ENCODE peak calls at places on chromosomes 13 and 19, in five cellular contexts. E is OCI-LY7, Q is neural progenitor cell, S is MM.1S, N is HCT116. J is an unnamed sample. For H3K4me1, the result is how much of the 10 kb centered on the place peaks cover.

GRCh38 chr19:48637948-48638830 is 1.0 kb upstream of the DBP start:
- DNase-seq in E (peak), S (peak), Q (peak), N (peak), J (peak)

GRCh38 chr13:34913040-34913439 is 29.0 kb upstream of the NBEA start:
- DNase-seq in S (no peak), E (no peak), N (no peak), Q (peak), J (peak)

GRCh38 chr13:88162076-88162702 is 491.0 kb downstream of the SLITRK5 start:
- DNase-seq in S (no peak), E (no peak), N (no peak), Q (no peak), J (no peak)

GRCh38 chr19:18086590-18087138 is at the start of gene IL12RB1:
- DNase-seq in N (no peak), E (peak), S (peak), Q (no peak), J (no peak)

GRCh38 chr13:112066624-112067004 is 335 bp upstream of the SOX1 start:
- DNase-seq in Q (peak), S (no peak), N (no peak), E (no peak), J (peak)

GRCh38 chr19:12838182-12838890 is at the start of gene MAST1:
- DNase-seq in E (peak), S (peak), Q (peak), N (no peak), J (peak)

GRCh38 chr13:111506621-111507020 is 186.2 kb downstream of the TEX29 start:
- DNase-seq in E (no peak), Q (no peak), S (no peak), N (no peak), J (no peak)

GRCh38 chr13:90591260-90591926 is 756.1 kb upstream of the MIR17HG start:
- DNase-seq in S (no peak), N (no peak), Q (no peak), E (no peak), J (no peak)

GRCh38 chr13:80262051-80262695 is 78.8 kb downstream of the SPRY2 start:
- DNase-seq in Q (no peak), S (no peak), E (no peak), N (no peak), J (no peak)

GRCh38 chr19:4909172-4909896 is at the start of gene UHRF1:
- DNase-seq in N (no peak), E (peak), Q (peak), S (peak), J (peak)

GRCh38 chr13:110713981-110714797 is 689 bp downstream of the ING1 start:
- DNase-seq in N (no peak), Q (peak), E (peak), S (peak), J (peak)

GRCh38 chr13:97749174-97749573 is 204.3 kb upstream of the IPO5 start:
- DNase-seq in N (peak), Q (no peak), E (no peak), S (no peak), J (no peak)

GRCh38 chr19:16901491-16902175 is 12.8 kb downstream of the F2RL3 start:
- DNase-seq in N (no peak), E (no peak), S (no peak), Q (peak), J (no peak)

GRCh38 chr13:111213964-111214726 is 99.0 kb downstream of the ARHGEF7 start:
- DNase-seq in Q (no peak), S (no peak), E (peak), N (no peak), J (no peak)

GRCh38 chr13:41651413-41652068 is 194.2 kb downstream of the RGCC start:
- DNase-seq in E (no peak), N (no peak), Q (no peak), S (no peak), J (no peak)

GRCh38 chr13:113948034-113948742 is 25.7 kb downstream of the C13orf46 start:
- DNase-seq in S (no peak), E (peak), N (no peak), Q (no peak), J (no peak)

GRCh38 chr13:70884196-70884595 is 775.9 kb upstream of the KLHL1 start:
- DNase-seq in E (no peak), N (no peak), S (no peak), Q (no peak), J (no peak)

GRCh38 chr13:40983725-40984669 is 35.1 kb downstream of the ELF1 start:
- DNase-seq in N (no peak), Q (no peak), E (no peak), S (no peak), J (no peak)

GRCh38 chr13:76389321-76389720 is 496.9 kb downstream of the KCTD12 start:
- DNase-seq in Q (no peak), N (no peak), S (no peak), E (no peak), J (no peak)

GRCh38 chr13:22198001-22198400 is 527.1 kb downstream of the FGF9 start:
- DNase-seq in E (no peak), Q (no peak), S (no peak), N (no peak), J (no peak)

GRCh38 chr19:16368385-16369305 is 44.0 kb downstream of the KLF2 start:
- DNase-seq in E (no peak), S (no peak), Q (no peak), N (no peak), J (peak)

GRCh38 chr13:50707533-50708096 is 135.9 kb downstream of the DLEU7 start:
- DNase-seq in E (peak), Q (no peak), N (no peak), S (peak), J (no peak)

GRCh38 chr19:1247747-1248453 is 483 bp upstream of the MIDN start:
- DNase-seq in E (no peak), Q (peak), N (no peak), S (no peak), J (peak)

GRCh38 chr13:113452942-113453901 is at the start of gene ADPRHL1:
- DNase-seq in E (no peak), S (no peak), Q (no peak), N (no peak), J (no peak)

GRCh38 chr19:19539738-19540703 is 2.0 kb downstream of the CILP2 start:
- DNase-seq in N (peak), E (peak), Q (peak), S (no peak), J (peak)

GRCh38 chr19:7788178-7788932 is 25.3 kb downstream of the CLEC4M start:
- DNase-seq in Q (peak), E (no peak), N (no peak), S (no peak), J (no peak)

GRCh38 chr13:98525852-98526512 is 50.9 kb downstream of the STK24 start:
- DNase-seq in E (no peak), Q (no peak), S (no peak), N (no peak), J (no peak)

GRCh38 chr13:43373400-43373799 is 350.0 kb downstream of the DNAJC15 start:
- DNase-seq in Q (no peak), N (no peak), S (no peak), E (no peak), J (no peak)

GRCh38 chr19:801861-802496 is 4.7 kb downstream of the PTBP1 start:
- DNase-seq in S (no peak), Q (no peak), E (no peak), N (no peak), J (no peak)

GRCh38 chr13:75762066-75762937 is 126.2 kb downstream of the LMO7 start:
- DNase-seq in Q (no peak), S (peak), N (no peak), E (no peak), J (peak)

GRCh38 chr13:95865080-95865597 is 188.1 kb downstream of the UGGT2 start:
- DNase-seq in Q (no peak), E (no peak), N (no peak), S (no peak), J (no peak)

GRCh38 chr19:30064021-30064699 is 122.1 kb downstream of the URI1 start:
- DNase-seq in N (no peak), E (no peak), S (no peak), Q (no peak), J (no peak)

DNA sequence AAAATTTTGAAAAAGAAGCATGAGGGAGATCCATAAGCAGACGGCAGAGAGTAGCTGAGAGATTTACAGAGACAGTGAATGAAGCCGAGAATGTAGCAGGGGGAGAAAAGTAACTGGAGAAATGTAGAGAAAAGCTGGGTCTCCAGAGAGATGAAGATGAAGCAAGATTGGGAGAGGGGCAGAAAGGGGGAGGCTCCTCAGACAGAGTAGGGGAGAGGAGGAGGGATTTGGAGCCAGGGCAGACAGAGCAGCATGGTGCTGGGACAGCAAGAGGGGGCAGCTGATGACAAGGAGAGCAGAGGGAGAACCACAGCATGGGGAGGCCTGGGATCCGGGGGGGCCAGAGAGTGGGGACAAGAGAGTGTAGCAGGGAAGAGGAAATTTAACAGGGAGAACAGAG is 933 bp downstream of the ZNF610 start:
- DNase-seq in E (no peak), Q (peak), S (no peak), N (no peak), J (peak)
- H2AFZ ChIP-seq in E (no peak), Q (peak), S (no peak), N (no peak), J (peak)

GRCh38 chr19:45299719-45300118 is 23.0 kb downstream of the CKM start:
- DNase-seq in Q (no peak), E (no peak), S (no peak), N (no peak), J (no peak)
- TF ChIP-seq EZH2phosphoT487 in Q (no peak), E (no peak), S (no peak), N (no peak), J (no peak)

DNA sequence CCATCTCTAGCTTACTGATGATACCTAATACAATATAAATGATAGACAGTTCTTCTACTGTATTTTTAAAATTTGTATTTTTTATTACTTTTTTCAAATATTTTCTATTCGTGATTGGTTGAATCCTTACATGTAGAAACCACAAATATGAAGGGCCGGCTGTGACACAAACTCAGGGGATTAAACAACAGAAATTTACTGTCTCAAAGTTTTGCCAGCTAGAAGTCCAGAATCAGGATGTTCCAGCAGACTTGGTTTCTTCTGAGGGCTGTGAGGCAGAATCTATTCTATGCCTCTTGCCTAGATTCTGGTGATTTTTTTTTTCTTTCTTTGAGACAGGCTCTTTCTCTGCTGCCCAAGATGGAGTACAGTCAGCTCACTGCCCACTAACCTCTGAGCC is 13.8 kb downstream of the FPR1 start:
- DNase-seq in Q (no peak), E (no peak), S (no peak), N (no peak), J (no peak)
- H3K4me1 ChIP-seq in Q (under half), E (under half), S (under half), N (under half), J (under half)

GRCh38 chr19:34999498-35000337 is at the start of gene GRAMD1A:
- DNase-seq in Q (peak), E (peak), N (peak), S (peak), J (peak)

GRCh38 chr19:35000647-35001501 is 751 bp downstream of the GRAMD1A start:
- DNase-seq in N (no peak), Q (peak), E (peak), S (peak), J (peak)

GRCh38 chr19:35002037-35002535 is 2.0 kb downstream of the GRAMD1A start:
- DNase-seq in Q (no peak), S (no peak), E (no peak), N (no peak), J (no peak)

GRCh38 chr19:34998777-34999497 is 1.2 kb upstream of the GRAMD1A start:
- DNase-seq in S (no peak), E (no peak), N (no peak), Q (no peak), J (no peak)

DNA sequence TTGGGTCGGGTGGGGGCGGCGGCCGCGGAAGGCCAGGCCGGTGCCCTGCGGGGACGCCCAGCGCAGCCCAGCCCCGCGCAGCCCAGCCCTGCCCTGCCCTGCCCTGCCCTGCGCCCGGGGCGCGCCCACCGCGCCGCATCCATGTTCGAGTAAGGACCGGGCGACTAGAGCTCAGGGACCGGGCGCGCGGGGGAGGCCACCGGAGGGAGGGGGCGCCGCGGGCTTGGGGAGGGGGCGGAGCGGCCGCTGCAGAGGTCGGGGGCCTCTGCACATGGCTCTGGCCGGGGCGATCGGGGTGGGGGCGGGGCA is 169 bp downstream of the GRAMD1A start:
- DNase-seq in Q (no peak), N (no peak), S (no peak), E (no peak), J (no peak)
- H2AFZ ChIP-seq in Q (no peak), N (no peak), S (no peak), E (no peak), J (peak)

GRCh38 chr13:24670927-24671326 is 9.3 kb upstream of the ATP12A start:
- DNase-seq in N (peak), E (peak), Q (peak), S (no peak), J (peak)
- TF ChIP-seq EZH2phosphoT487 in N (no peak), E (no peak), Q (no peak), S (no peak), J (no peak)

GRCh38 chr19:40282920-40283319 is 2.2 kb downstream of the AKT2 start:
- DNase-seq in N (no peak), Q (no peak), S (no peak), E (no peak), J (no peak)
- H3K4me1 ChIP-seq in N (under half), Q (under half), S (under half), E (half or more), J (half or more)

GRCh38 chr19:55209430-55210119 is at the start of gene PTPRH:
- DNase-seq in N (no peak), S (no peak), Q (no peak), E (no peak), J (peak)

GRCh38 chr19:55210120-55210493 is 806 bp upstream of the PTPRH start:
- DNase-seq in S (peak), Q (no peak), E (no peak), N (peak), J (peak)

GRCh38 chr19:55206664-55207500 is 2.4 kb downstream of the PTPRH start:
- DNase-seq in N (peak), Q (peak), E (no peak), S (peak), J (peak)

GRCh38 chr19:55212447-55212846 is 3.1 kb upstream of the PTPRH start:
- DNase-seq in S (peak), N (peak), E (peak), Q (no peak), J (peak)

GRCh38 chr19:55208880-55209429 is 346 bp downstream of the PTPRH start:
- DNase-seq in S (no peak), N (no peak), E (no peak), Q (no peak), J (no peak)
- H2AFZ ChIP-seq in S (no peak), N (no peak), E (no peak), Q (no peak), J (no peak)

DNA sequence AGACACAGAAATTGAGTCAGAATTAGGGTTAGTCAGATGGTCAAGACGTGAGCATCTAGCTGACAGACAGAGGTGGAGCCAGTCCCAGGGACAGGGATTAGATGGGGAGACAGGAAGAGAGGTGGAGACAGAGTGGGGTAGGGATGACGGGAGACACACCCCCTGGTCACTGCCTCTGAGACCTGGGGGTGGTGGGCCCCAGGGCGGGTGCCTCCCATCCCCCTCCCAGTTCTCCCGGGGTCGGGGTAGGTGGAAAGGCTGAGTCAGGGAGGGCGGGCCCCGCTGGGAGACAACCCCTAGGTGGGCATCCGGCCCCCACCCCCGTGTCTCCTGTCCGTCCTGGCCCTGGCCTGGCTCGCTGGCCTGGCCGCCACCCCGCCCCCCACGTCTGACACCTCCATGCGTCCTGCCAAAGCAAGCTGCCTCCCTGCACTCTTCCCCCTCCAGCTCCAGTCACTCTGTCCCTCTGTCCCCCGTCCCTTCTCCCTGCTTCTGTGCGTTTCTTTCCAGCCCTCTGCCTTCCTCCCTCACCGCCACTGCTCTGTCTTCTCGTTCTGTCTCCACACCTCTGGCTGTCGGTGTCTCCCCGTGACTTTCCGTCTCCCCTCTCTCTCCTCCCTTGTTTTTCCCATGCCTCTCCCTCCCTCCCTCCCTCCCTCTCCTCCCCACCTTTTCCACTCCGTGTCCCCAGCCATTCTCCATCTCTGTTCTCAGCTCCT is 15.1 kb downstream of the CCDC97 start:
- DNase-seq in E (no peak), S (no peak), Q (peak), N (no peak), J (peak)
- TF ChIP-seq EZH2phosphoT487 in E (no peak), S (no peak), Q (no peak), N (no peak), J (no peak)

GRCh38 chr19:43762814-43763213 is 8.1 kb upstream of the SMG9 start:
- DNase-seq in N (no peak), Q (no peak), E (no peak), S (no peak), J (no peak)
- H3K4me1 ChIP-seq in N (half or more), Q (under half), E (half or more), S (under half), J (under half)

J was measured in hepatocyte.